ENCODE peak calls at places on chromosomes 13 and 19, in ten cellular contexts. I is colonic mucosa, Y is PC-3, F is spleen, R is GM23338, Q is fibroblast of the aortic adventitia, P is choroid plexus epithelial cell, K is dorsolateral prefrontal cortex, Z is heart left ventricle, O is astrocyte of the cerebellum. W is an unnamed sample.

GRCh38 chr13:110546933-110547332 is 14.6 kb downstream of the RAB20 start:
- DNase-seq in O (peak; percentile 71), F (peak; percentile 84), Q (peak; percentile 90), Y (peak; percentile 94), R (no peak), P (peak; percentile 95), K (no peak), I (peak; percentile 91), Z (peak; percentile 85), W (peak; percentile 72)

GRCh38 chr19:14519860-14520407 is 1.7 kb upstream of the DNAJB1 start:
- DNase-seq in O (no peak), I (peak; percentile 53), K (no peak), R (no peak), Y (peak; percentile 98), P (no peak), F (no peak), Q (peak; percentile 72), Z (no peak), W (no peak)

GRCh38 chr19:5145521-5146511 is 176.9 kb downstream of the KDM4B start:
- DNase-seq in R (no peak), K (no peak), F (peak; percentile 61), I (no peak), O (no peak), Q (no peak), Y (no peak), P (no peak), Z (no peak), W (no peak)

GRCh38 chr19:39915101-39915847 is 19.2 kb downstream of the FCGBP start:
- DNase-seq in Y (no peak), Z (no peak), K (no peak), P (no peak), F (peak; percentile 68), R (peak; percentile 66), Q (no peak), I (peak; percentile 20), O (no peak), W (peak; percentile 2)

GRCh38 chr13:49495783-49496762 is at the start of gene PHF11:
- DNase-seq in O (no peak), R (peak; percentile 78), Y (peak; percentile 60), Z (peak; percentile 87), F (peak; percentile 97), I (peak; percentile 80), Q (peak; percentile 70), K (peak; percentile 46), P (peak; percentile 65), W (peak; percentile 86)

GRCh38 chr19:14494910-14495677 is 833 bp downstream of the GIPC1 start:
- DNase-seq in R (no peak), P (no peak), Z (no peak), F (no peak), Q (no peak), O (no peak), Y (peak; percentile 79), I (peak; percentile 70), K (no peak), W (no peak)

GRCh38 chr13:55566334-55566733 is 1574.4 kb upstream of the PRR20A start:
- DNase-seq in Y (no peak), Q (no peak), P (no peak), O (no peak), F (no peak), I (no peak), R (no peak), Z (no peak), K (no peak), W (no peak)

GRCh38 chr19:17468302-17469091 is 1.8 kb upstream of the SLC27A1 start:
- DNase-seq in I (peak; percentile 29), O (no peak), Z (peak; percentile 84), Y (no peak), R (peak; percentile 46), P (peak; percentile 26), K (no peak), F (peak; percentile 76), Q (peak; percentile 47), W (no peak)

GRCh38 chr13:81745391-81745790 is 1404.5 kb upstream of the SPRY2 start:
- DNase-seq in I (no peak), R (no peak), O (no peak), Y (no peak), P (no peak), Z (no peak), Q (no peak), K (no peak), F (no peak), W (no peak)

GRCh38 chr13:100987993-100988392 is 313.4 kb upstream of the TMTC4 start:
- DNase-seq in Y (peak; percentile 27), O (no peak), K (no peak), I (no peak), F (no peak), P (peak; percentile 75), Q (peak; percentile 62), R (peak; percentile 48), Z (no peak), W (no peak)

GRCh38 chr13:90201198-90201597 is 1146.3 kb upstream of the MIR17HG start:
- DNase-seq in F (no peak), O (no peak), P (peak; percentile 75), K (no peak), Y (peak; percentile 2), Z (no peak), R (no peak), Q (no peak), I (no peak), W (peak; percentile 4)

GRCh38 chr19:54464624-54465266 is 1.2 kb upstream of the LENG9 start:
- DNase-seq in O (no peak), K (peak; percentile 87), Q (peak; percentile 62), R (peak; percentile 98), Z (peak; percentile 89), F (peak; percentile 98), P (peak; percentile 86), Y (peak; percentile 93), I (peak; percentile 95), W (peak; percentile 96)

GRCh38 chr13:20769091-20769490 is 4.7 kb downstream of the EEF1AKMT1 start:
- DNase-seq in Z (no peak), F (no peak), O (no peak), I (no peak), Q (no peak), K (no peak), Y (no peak), R (peak; percentile 11), P (no peak), W (no peak)

GRCh38 chr19:38792250-38793111 is 3.5 kb downstream of the LGALS7B start:
- DNase-seq in Z (peak; percentile 48), R (peak; percentile 93), I (peak; percentile 69), Y (no peak), F (peak; percentile 92), O (no peak), P (peak; percentile 15), K (no peak), Q (no peak), W (no peak)

GRCh38 chr19:29524201-29524911 is 1.4 kb upstream of the VSTM2B start:
- DNase-seq in R (peak; percentile 70), K (peak; percentile 61), Q (no peak), I (no peak), Y (no peak), O (no peak), P (no peak), F (peak; percentile 61), Z (no peak), W (no peak)
- H3K4me3 ChIP-seq in R (peak overlapping the region; percentile 84), K (peak overlapping the region; percentile 66), Q (no peak overlapping the region), I (no peak overlapping the region), Y (no peak overlapping the region), O (no peak overlapping the region), P (no peak overlapping the region), F (peak overlapping the region; percentile 22), Z (no peak overlapping the region), W (no peak overlapping the region)

GRCh38 chr13:108230377-108230776 is 12.2 kb downstream of the ABHD13 start:
- DNase-seq in F (no peak), Q (no peak), Y (no peak), K (no peak), P (no peak), I (no peak), O (no peak), R (no peak), Z (no peak), W (no peak)

GRCh38 chr13:108225440-108225839 is 7.2 kb downstream of the ABHD13 start:
- DNase-seq in R (no peak), O (no peak), Y (no peak), I (no peak), P (no peak), K (no peak), Z (no peak), F (no peak), Q (no peak), W (no peak)

GRCh38 chr13:108223850-108224503 is 5.8 kb downstream of the ABHD13 start:
- DNase-seq in O (no peak), Q (no peak), R (no peak), I (no peak), K (no peak), Z (no peak), Y (no peak), P (no peak), F (no peak), W (no peak)

GRCh38 chr13:108226184-108226583 is 8.0 kb downstream of the ABHD13 start:
- DNase-seq in R (no peak), O (no peak), P (no peak), Y (no peak), I (no peak), K (no peak), Q (no peak), Z (no peak), F (no peak), W (peak; percentile 17)

GRCh38 chr13:108227651-108228272 is 9.6 kb downstream of the ABHD13 start:
- DNase-seq in F (no peak), I (peak; percentile 27), Q (peak; percentile 71), P (peak; percentile 69), K (no peak), Y (peak; percentile 67), O (peak; percentile 32), R (peak; percentile 43), Z (no peak), W (peak; percentile 35)
- TF ChIP-seq CTCF in F (peak; percentile 79), I (peak; percentile 87), Q (peak; percentile 68), P (peak; percentile 62), K (peak; percentile 91), Y (peak; percentile 83), O (peak; percentile 48), R (peak; percentile 57), Z (peak; percentile 74), W (peak; percentile 80)

DNA sequence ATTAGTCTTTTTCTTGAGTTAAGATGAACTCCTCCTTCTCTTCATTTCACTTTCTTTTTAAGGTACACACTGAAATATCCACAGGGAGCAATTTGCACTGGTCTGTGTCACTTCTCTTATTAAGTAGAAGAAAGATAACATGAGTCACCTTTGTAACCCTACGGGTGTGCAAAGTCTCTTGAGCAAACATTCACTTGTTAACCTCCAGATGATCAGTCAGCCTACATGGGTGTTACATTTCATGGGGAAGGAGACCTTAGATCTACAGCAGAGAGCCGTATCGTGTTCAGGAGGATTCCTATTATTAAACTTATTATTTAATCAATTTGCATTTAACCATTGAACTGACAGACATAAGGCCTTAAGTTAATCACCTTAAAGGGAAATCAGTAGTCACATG is 5.1 kb downstream of the ZNF507 start:
- DNase-seq in P (no peak), R (no peak), Q (no peak), O (no peak), Z (no peak), Y (peak; percentile 6), F (no peak), K (no peak), I (no peak), W (peak; percentile 40)
- H3K4me3 ChIP-seq in P (no peak overlapping the region), R (no peak overlapping the region), Q (no peak overlapping the region), O (no peak overlapping the region), Z (no peak overlapping the region), Y (peak overlapping the region; percentile 37), F (no peak overlapping the region), K (peak overlapping the region; percentile 2), I (no peak overlapping the region), W (no peak overlapping the region)

DNA sequence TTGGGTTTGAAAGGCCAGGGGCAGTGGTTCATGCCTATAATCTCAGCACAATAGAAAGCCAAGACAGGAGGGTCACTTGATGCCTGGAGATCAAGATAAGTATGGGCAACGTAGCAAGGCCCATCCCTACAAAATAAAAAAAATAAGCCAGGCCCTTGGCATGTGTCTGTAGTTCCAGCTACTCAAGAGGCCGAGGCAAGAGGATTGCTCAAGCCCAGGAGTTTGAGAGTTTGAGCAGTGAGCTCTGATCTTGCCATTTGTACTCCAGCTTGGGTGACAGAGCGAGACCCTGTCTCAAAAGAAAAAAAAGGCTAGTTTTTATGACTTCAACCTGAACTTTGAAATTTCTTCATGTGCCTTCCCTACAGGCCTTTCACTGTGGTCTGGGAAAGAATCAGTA is 5.2 kb upstream of the ZNF480 start:
- DNase-seq in Y (no peak), Z (no peak), O (no peak), I (no peak), Q (no peak), P (no peak), F (no peak), R (no peak), K (no peak), W (no peak)
- TF ChIP-seq CTCF in Y (no peak), Z (no peak), O (no peak), I (no peak), Q (no peak), P (no peak), F (no peak), R (no peak), K (no peak), W (no peak)